ENCODE peak calls at places on chromosomes 11 and 22, in six cellular contexts. N, X, L, J, O and Y are unnamed samples.
A peak's percentile ranks its signal among the peaks of the same experiment; 100 is the strongest.

GRCh38 chr11:121931748-121932352 is 184.2 kb downstream of the BLID start:
- DNase-seq in J (no peak), X (no peak), N (no peak), O (no peak), L (no peak), Y (no peak)

GRCh38 chr11:39078465-39078864 is 2381.0 kb downstream of the LRRC4C start:
- DNase-seq in O (no peak), J (no peak), X (no peak), L (no peak), N (no peak), Y (no peak)

GRCh38 chr22:42156121-42156520 is 25.5 kb upstream of the CYP2D6 start:
- DNase-seq in L (no peak), X (no peak), O (no peak), J (no peak), N (peak; percentile 37), Y (no peak)

GRCh38 chr22:37207981-37208380 is 4.3 kb downstream of the SSTR3 start:
- DNase-seq in L (no peak), J (no peak), N (no peak), O (no peak), X (no peak), Y (no peak)

GRCh38 chr22:49247194-49247924 is 580.3 kb downstream of the BRD1 start:
- DNase-seq in N (no peak), L (no peak), X (peak; percentile 4), J (no peak), O (no peak), Y (no peak)

GRCh38 chr11:134470238-134470637 is 58.2 kb upstream of the B3GAT1 start:
- DNase-seq in O (no peak), N (no peak), J (no peak), L (no peak), X (no peak), Y (no peak)

GRCh38 chr11:35272391-35272821 is 133.4 kb downstream of the CD44 start:
- DNase-seq in O (no peak), L (no peak), J (peak; percentile 33), N (no peak), X (no peak), Y (no peak)

GRCh38 chr11:60357771-60358170 is 20.6 kb upstream of the MS4A7 start:
- DNase-seq in J (no peak), L (no peak), N (no peak), O (no peak), X (no peak), Y (no peak)

GRCh38 chr22:49491726-49492125 is 335.9 kb downstream of the BRD1 start:
- DNase-seq in N (no peak), X (no peak), L (no peak), J (no peak), O (no peak), Y (no peak)

GRCh38 chr11:37689951-37690350 is 1091.9 kb upstream of the RAG2 start:
- DNase-seq in L (no peak), X (no peak), O (no peak), J (no peak), N (no peak), Y (no peak)

GRCh38 chr11:85027346-85027745 is 599.8 kb downstream of the DLG2 start:
- DNase-seq in L (no peak), J (no peak), N (no peak), O (no peak), X (no peak), Y (no peak)

GRCh38 chr22:39365406-39365782 is 15.6 kb downstream of the SYNGR1 start:
- DNase-seq in N (no peak), X (no peak), O (no peak), L (no peak), J (no peak), Y (no peak)

GRCh38 chr11:61083601-61084147 is 18.6 kb upstream of the CD5 start:
- DNase-seq in L (no peak), O (no peak), J (peak; percentile 53), X (no peak), N (no peak), Y (no peak)

GRCh38 chr11:7572001-7572712 is 58.4 kb downstream of the PPFIBP2 start:
- DNase-seq in N (peak; percentile 12), X (no peak), O (no peak), J (no peak), L (no peak), Y (no peak)

GRCh38 chr11:17343907-17344306 is 7.7 kb upstream of the NCR3LG1 start:
- DNase-seq in O (no peak), J (no peak), L (no peak), X (no peak), N (no peak), Y (no peak)

GRCh38 chr22:49664371-49664881 is 163.2 kb downstream of the BRD1 start:
- DNase-seq in X (no peak), L (no peak), O (no peak), J (no peak), N (no peak), Y (no peak)

GRCh38 chr22:28231423-28231822 is 312.4 kb upstream of the PITPNB start:
- DNase-seq in O (no peak), X (no peak), J (no peak), N (no peak), L (no peak), Y (no peak)

GRCh38 chr11:134001101-134001500 is 44.3 kb upstream of the IGSF9B start:
- DNase-seq in J (no peak), N (no peak), O (no peak), L (no peak), X (no peak), Y (no peak)

GRCh38 chr11:72585762-72586590 is 88.2 kb downstream of the PDE2A start:
- DNase-seq in N (peak; percentile 66), J (peak; percentile 12), L (peak; percentile 64), O (peak; percentile 10), X (peak; percentile 54), Y (peak; percentile 45)

GRCh38 chr11:45618897-45619296 is 46.5 kb downstream of the CHST1 start:
- DNase-seq in J (no peak), L (no peak), N (no peak), X (no peak), O (no peak), Y (no peak)

GRCh38 chr11:45617886-45618601 is 47.4 kb downstream of the CHST1 start:
- DNase-seq in L (no peak), X (no peak), J (no peak), O (no peak), N (no peak), Y (no peak)

GRCh38 chr11:45621541-45621940 is 43.9 kb downstream of the CHST1 start:
- DNase-seq in L (no peak), O (no peak), J (no peak), X (no peak), N (no peak), Y (no peak)

GRCh38 chr11:45622283-45622682 is 43.1 kb downstream of the CHST1 start:
- DNase-seq in N (no peak), L (no peak), O (no peak), J (no peak), X (no peak), Y (no peak)

DNA sequence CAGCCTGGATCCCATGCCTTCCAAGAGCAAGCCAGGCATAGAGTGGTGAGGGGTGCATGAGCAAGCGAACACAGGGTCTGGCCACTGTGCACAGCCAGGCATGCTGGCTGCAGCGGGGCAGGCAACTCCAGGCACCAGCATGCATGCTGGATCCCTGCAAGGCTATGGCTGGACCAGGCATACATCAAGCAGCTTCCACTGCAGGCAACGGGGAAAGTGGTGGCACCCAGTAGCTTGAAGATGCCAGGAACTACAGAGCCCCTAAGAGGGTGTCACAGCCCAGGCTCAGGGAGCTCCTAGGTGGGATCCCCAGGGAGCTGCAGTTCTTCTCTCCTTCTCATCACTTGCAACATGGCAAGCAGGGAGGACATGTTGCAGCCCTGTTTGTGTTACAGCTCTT is 45.2 kb downstream of the CHST1 start:
- DNase-seq in J (no peak), N (no peak), L (no peak), O (no peak), X (no peak), Y (no peak)
- H3K27me3 ChIP-seq in J (no peaks in the 10 kb centered on the region), N (peaks cover 13% of the 10 kb centered on the region), L (no peaks in the 10 kb centered on the region), O (no peaks in the 10 kb centered on the region), X (no peaks in the 10 kb centered on the region), Y (no peaks in the 10 kb centered on the region)

GRCh38 chr11:124748481-124749338 is 3.3 kb downstream of the VSIG2 start:
- DNase-seq in O (no peak), J (no peak), X (no peak), L (no peak), N (peak; percentile 38), Y (no peak)

GRCh38 chr11:124745835-124746620 is 6.0 kb downstream of the VSIG2 start:
- DNase-seq in J (no peak), L (peak; percentile 49), N (peak; percentile 23), O (no peak), X (no peak), Y (no peak)

GRCh38 chr11:124746621-124747243 is 5.3 kb downstream of the VSIG2 start:
- DNase-seq in O (peak; percentile 27), X (peak; percentile 47), L (peak; percentile 88), N (peak; percentile 84), J (peak; percentile 63), Y (no peak)

GRCh38 chr11:124748100-124748418 is 4.0 kb downstream of the VSIG2 start:
- DNase-seq in L (no peak), X (no peak), J (no peak), N (no peak), O (no peak), Y (no peak)

DNA sequence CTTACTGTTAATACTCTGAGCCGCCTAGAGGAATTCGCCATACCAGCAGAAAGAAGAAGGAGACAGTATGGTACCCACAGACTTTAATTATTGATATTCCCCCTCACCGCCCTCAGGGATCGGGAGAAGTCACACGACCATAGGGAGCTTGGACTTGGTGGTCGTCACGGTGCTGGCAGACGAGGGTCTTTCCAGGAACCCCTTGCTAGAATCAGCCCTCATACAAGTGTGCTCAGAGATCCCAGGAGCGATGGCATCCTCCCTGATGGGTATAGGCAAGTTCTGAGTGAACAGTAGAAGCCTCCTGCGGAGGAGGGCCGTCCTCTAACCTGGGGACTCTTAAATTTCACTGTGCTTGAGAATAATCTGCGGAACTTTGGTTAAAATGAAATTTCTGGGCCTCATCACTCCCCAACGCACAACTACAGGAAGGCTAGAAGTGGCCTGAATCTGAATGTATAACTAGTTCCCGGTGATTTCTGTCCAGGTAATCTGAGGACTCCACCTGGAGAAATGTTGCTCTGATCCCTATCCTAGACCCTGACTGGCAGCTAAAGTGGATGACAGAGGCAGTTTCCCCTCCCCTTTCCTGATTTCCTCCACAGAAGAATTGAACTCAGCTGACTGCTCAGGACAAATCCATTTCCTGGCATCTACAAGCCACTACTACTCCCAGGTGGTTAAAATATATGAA is 4.5 kb downstream of the VSIG2 start:
- DNase-seq in N (no peak), J (no peak), X (no peak), O (no peak), L (no peak), Y (no peak)
- H3K27ac ChIP-seq in N (peak overlapping the region; percentile 90), J (no peak overlapping the region), X (no peak overlapping the region), O (peak overlapping the region; percentile 21), L (no peak overlapping the region), Y (peak overlapping the region; percentile 61)

DNA sequence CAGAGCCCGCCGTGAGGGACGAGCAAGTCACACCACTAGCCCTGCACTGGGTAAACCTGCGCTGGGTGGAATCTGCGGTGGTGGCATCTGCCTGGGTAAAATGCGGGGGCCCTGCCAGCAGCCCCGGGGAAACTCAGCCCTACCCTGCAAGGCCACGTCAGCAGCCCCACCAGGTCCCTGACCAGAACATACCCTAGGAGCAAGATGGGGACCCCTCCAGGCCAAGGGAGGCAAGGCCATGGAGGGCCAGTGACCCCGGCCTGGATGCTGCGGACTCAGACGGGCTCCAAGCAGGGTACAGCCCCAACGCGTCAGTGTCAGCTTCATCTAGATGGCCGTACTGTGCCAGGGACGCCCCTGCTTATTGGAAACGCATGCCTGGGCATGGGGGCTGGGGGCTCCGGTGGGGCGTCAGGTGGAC is 26.3 kb downstream of the TOLLIP start:
- DNase-seq in J (no peak), L (no peak), X (no peak), N (no peak), O (no peak), Y (no peak)
- H3K27me3 ChIP-seq in J (no peaks in the 10 kb centered on the region), L (no peaks in the 10 kb centered on the region), X (no peaks in the 10 kb centered on the region), N (no peaks in the 10 kb centered on the region), O (no peaks in the 10 kb centered on the region), Y (no peaks in the 10 kb centered on the region)

GRCh38 chr22:27133951-27134664 is 476.7 kb downstream of the MIAT start:
- DNase-seq in J (no peak), N (peak; percentile 45), O (no peak), L (no peak), X (peak; percentile 46), Y (peak; percentile 12)
- H3K27ac ChIP-seq in J (no peak overlapping the region), N (peak overlapping the region; percentile 85), O (no peak overlapping the region), L (no peak overlapping the region), X (peak overlapping the region; percentile 52), Y (no peak overlapping the region)